ENCODE peak calls at places on chromosomes 2 and 18, in five cellular contexts. G is HCT116, H is HepG2, F is GM12878, R is K562. U is an unnamed sample.

GRCh38 chr2:85826990-85827878 is 61.6 kb downstream of the ST3GAL5 start:
- DNase-seq in G (peak), H (peak), F (no peak), R (peak), U (peak)

GRCh38 chr2:214543386-214543955 is 132.6 kb downstream of the VWC2L start:
- DNase-seq in G (no peak), H (no peak), F (no peak), R (no peak), U (no peak)

GRCh38 chr18:28159055-28159454 is 17.9 kb downstream of the CDH2 start:
- DNase-seq in G (no peak), H (no peak), F (no peak), R (no peak), U (no peak)

GRCh38 chr2:235501663-235502009 is 7.8 kb downstream of the AGAP1 start:
- DNase-seq in G (no peak), H (no peak), F (no peak), R (no peak), U (no peak)

GRCh38 chr2:230809015-230809414 is 55.7 kb upstream of the ITM2C start:
- DNase-seq in G (no peak), H (no peak), F (no peak), R (no peak), U (no peak)

GRCh38 chr2:88170472-88170892 is 336 bp downstream of the THNSL2 start:
- DNase-seq in G (no peak), H (no peak), F (no peak), R (no peak), U (peak)

GRCh38 chr18:55073116-55073515 is 113.9 kb upstream of the CCDC68 start:
- DNase-seq in G (no peak), H (no peak), F (no peak), R (no peak), U (no peak)

GRCh38 chr2:235000426-235001236 is 48.8 kb downstream of the SH3BP4 start:
- DNase-seq in G (no peak), H (peak), F (no peak), R (peak), U (peak)

GRCh38 chr2:144516981-144517824 is 2.7 kb downstream of the ZEB2 start:
- DNase-seq in G (no peak), H (no peak), F (no peak), R (peak), U (peak)

GRCh38 chr2:19228720-19229119 is 129.7 kb downstream of the OSR1 start:
- DNase-seq in G (no peak), H (no peak), F (no peak), R (no peak), U (no peak)

GRCh38 chr18:27062802-27063201 is 122.3 kb downstream of the CHST9 start:
- DNase-seq in G (no peak), H (no peak), F (no peak), R (no peak), U (no peak)

GRCh38 chr2:26911911-26912861 is 58.3 kb upstream of the MAPRE3 start:
- DNase-seq in G (no peak), H (no peak), F (no peak), R (no peak), U (peak)

GRCh38 chr18:7069191-7069590 is 48.4 kb downstream of the LAMA1 start:
- DNase-seq in G (no peak), H (no peak), F (no peak), R (no peak), U (no peak)

GRCh38 chr2:28310107-28310506 is 82.6 kb upstream of the FOSL2 start:
- DNase-seq in G (no peak), H (no peak), F (no peak), R (no peak), U (peak)

GRCh38 chr2:26591619-26592505 is 49.3 kb downstream of the CIB4 start:
- DNase-seq in G (no peak), H (no peak), F (no peak), R (no peak), U (no peak)

GRCh38 chr18:71011389-71011788 is 722.5 kb downstream of the SOCS6 start:
- DNase-seq in G (no peak), H (no peak), F (peak), R (no peak), U (no peak)

GRCh38 chr18:42444349-42444748 is 489.3 kb downstream of the PIK3C3 start:
- DNase-seq in G (no peak), H (peak), F (no peak), R (no peak), U (no peak)

GRCh38 chr2:27356382-27357181 is at the start of gene GTF3C2:
- DNase-seq in G (peak), H (peak), F (peak), R (peak), U (peak)

GRCh38 chr2:70696142-70696541 is 71.9 kb downstream of the ADD2 start:
- DNase-seq in G (no peak), H (no peak), F (no peak), R (peak), U (no peak)

GRCh38 chr2:175036582-175037018 is 31.4 kb upstream of the CHN1 start:
- DNase-seq in G (peak), H (peak), F (no peak), R (peak), U (peak)

GRCh38 chr18:6370886-6371635 is 43.6 kb downstream of the L3MBTL4 start:
- DNase-seq in G (no peak), H (peak), F (no peak), R (no peak), U (peak)

GRCh38 chr2:65121-65520 is 18.8 kb upstream of the FAM110C start:
- DNase-seq in G (no peak), H (no peak), F (no peak), R (no peak), U (no peak)

GRCh38 chr18:12327510-12328178 is 19.6 kb downstream of the TUBB6 start:
- DNase-seq in G (peak), H (peak), F (no peak), R (peak), U (peak)

GRCh38 chr18:8626414-8627106 is 17.3 kb downstream of the RAB12 start:
- DNase-seq in G (no peak), H (peak), F (no peak), R (no peak), U (no peak)

GRCh38 chr18:50009772-50010171 is 185.2 kb downstream of the MYO5B start:
- DNase-seq in G (peak), H (peak), F (peak), R (peak), U (peak)

GRCh38 chr18:38576349-38576748 is 1010.8 kb upstream of the CELF4 start:
- DNase-seq in G (no peak), H (no peak), F (no peak), R (no peak), U (no peak)

GRCh38 chr2:108364676-108365297 is 13.0 kb upstream of the SULT1C4 start:
- DNase-seq in G (no peak), H (peak), F (no peak), R (no peak), U (no peak)

GRCh38 chr18:4134691-4135090 is 320.4 kb downstream of the DLGAP1 start:
- DNase-seq in G (no peak), H (no peak), F (no peak), R (no peak), U (no peak)

GRCh38 chr18:61658431-61658830 is 234.4 kb downstream of the RNF152 start:
- DNase-seq in G (no peak), H (no peak), F (no peak), R (no peak), U (no peak)

GRCh38 chr18:68532328-68532885 is 182.5 kb downstream of the TMX3 start:
- DNase-seq in G (no peak), H (no peak), F (no peak), R (no peak), U (no peak)

GRCh38 chr18:49767111-49768050 is 46.0 kb downstream of the ACAA2 start:
- DNase-seq in G (no peak), H (no peak), F (no peak), R (no peak), U (no peak)

GRCh38 chr2:19358242-19359020 is at the start of gene OSR1:
- DNase-seq in G (no peak), H (peak), F (no peak), R (no peak), U (peak)

GRCh38 chr18:35337256-35337655 is 7.0 kb downstream of the ZNF24 start:
- DNase-seq in G (no peak), H (no peak), F (no peak), R (no peak), U (no peak)

GRCh38 chr2:234240917-234241316 is 190.4 kb downstream of the SPP2 start:
- DNase-seq in G (no peak), H (no peak), F (no peak), R (no peak), U (no peak)

GRCh38 chr18:23259701-23260661 is 124.7 kb downstream of the CABLES1 start:
- DNase-seq in G (no peak), H (peak), F (no peak), R (peak), U (peak)

GRCh38 chr2:97714084-97714949 is 941 bp downstream of the ZAP70 start:
- DNase-seq in G (no peak), H (no peak), F (no peak), R (no peak), U (no peak)

GRCh38 chr2:38720613-38721241 is 30.4 kb downstream of the SRSF7 start:
- DNase-seq in G (no peak), H (no peak), F (peak), R (no peak), U (no peak)

GRCh38 chr18:79275992-79276391 is 119.7 kb upstream of the NFATC1 start:
- DNase-seq in G (no peak), H (no peak), F (peak), R (no peak), U (no peak)

GRCh38 chr18:21706386-21706865 is 1.9 kb upstream of the ABHD3 start:
- DNase-seq in G (no peak), H (no peak), F (no peak), R (no peak), U (no peak)
- TF ChIP-seq ZBTB33 in G (no peak), H (no peak), F (no peak), R (peak), U (no peak)

GRCh38 chr2:3460161-3460560 is 59.2 kb downstream of the ADI1 start:
- DNase-seq in G (no peak), H (no peak), F (no peak), R (no peak), U (no peak)
- TF ChIP-seq ZBTB33 in G (no peak), H (peak), F (no peak), R (no peak), U (no peak)

GRCh38 chr2:145771526-145771925 is 1251.6 kb upstream of the ZEB2 start:
- DNase-seq in G (no peak), H (no peak), F (no peak), R (no peak), U (no peak)
- TF ChIP-seq ZBTB33 in G (no peak), H (no peak), F (no peak), R (no peak), U (no peak)

DNA sequence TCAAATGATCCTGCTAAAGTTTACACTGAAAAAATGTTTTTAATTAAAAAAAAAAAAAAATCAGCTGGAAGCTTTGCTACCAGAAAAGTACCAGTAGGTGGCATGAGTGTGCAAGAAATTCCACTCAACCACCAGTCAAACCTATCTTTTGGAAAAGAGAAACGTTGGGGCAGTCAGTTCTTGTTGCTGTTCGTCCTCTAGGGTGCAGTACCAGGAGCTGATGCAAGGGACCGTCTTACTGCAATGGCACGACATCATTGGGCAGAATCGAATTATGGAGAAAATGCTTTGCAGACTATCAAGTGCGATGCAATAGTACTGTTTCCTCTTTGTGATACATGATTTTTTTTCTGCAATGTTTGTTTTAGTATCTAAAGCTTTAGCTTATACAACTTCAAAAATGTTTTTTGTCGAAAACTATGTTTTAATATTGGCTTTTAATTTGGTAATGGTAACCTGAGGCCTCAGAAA is 18.3 kb downstream of the YPEL5 start:
- DNase-seq in G (peak), H (peak), F (peak), R (peak), U (peak)
- TF ChIP-seq ZBTB33 in G (peak), H (no peak), F (no peak), R (no peak), U (no peak)

DNA sequence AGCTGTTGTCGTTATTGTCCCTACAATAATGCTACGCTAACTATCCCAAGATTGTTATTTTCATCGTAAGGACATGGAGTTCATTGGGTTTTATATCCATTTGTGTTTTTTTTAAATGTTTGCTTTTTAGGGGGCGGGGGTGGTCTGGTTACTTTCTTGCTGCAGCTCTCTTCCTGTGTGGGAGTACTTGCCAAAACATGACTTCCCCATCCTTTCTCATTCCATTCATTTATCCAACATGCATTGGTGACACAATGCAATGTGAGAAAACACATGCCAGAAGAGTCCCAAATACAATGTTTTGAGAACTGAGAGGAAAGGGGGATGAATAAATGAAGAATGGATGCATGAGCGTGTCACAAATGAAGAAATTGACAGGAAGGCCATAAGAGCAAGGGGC is 55.9 kb downstream of the E2F6 start:
- DNase-seq in G (no peak), H (no peak), F (no peak), R (no peak), U (no peak)
- TF ChIP-seq ZBTB33 in G (no peak), H (no peak), F (no peak), R (no peak), U (no peak)

GRCh38 chr2:241598487-241598886 is 38.5 kb downstream of the THAP4 start:
- DNase-seq in G (peak), H (peak), F (no peak), R (no peak), U (peak)
- TF ChIP-seq ZBTB33 in G (no peak), H (no peak), F (no peak), R (no peak), U (no peak)

GRCh38 chr2:232352511-232353091 is 25.9 kb upstream of the ALPP start:
- DNase-seq in G (no peak), H (no peak), F (no peak), R (no peak), U (no peak)

GRCh38 chr2:232350804-232351685 is 27.5 kb upstream of the ALPP start:
- DNase-seq in G (no peak), H (no peak), F (no peak), R (no peak), U (no peak)

GRCh38 chr2:232353660-232354059 is 24.9 kb upstream of the ALPP start:
- DNase-seq in G (no peak), H (no peak), F (no peak), R (no peak), U (no peak)

GRCh38 chr2:232353096-232353495 is 25.5 kb upstream of the ALPP start:
- DNase-seq in G (no peak), H (no peak), F (no peak), R (no peak), U (no peak)

GRCh38 chr2:232351686-232352510 is 26.7 kb upstream of the ALPP start:
- DNase-seq in G (no peak), H (no peak), F (no peak), R (no peak), U (no peak)
- TF ChIP-seq ZBTB33 in G (no peak), H (no peak), F (no peak), R (no peak), U (no peak)

DNA sequence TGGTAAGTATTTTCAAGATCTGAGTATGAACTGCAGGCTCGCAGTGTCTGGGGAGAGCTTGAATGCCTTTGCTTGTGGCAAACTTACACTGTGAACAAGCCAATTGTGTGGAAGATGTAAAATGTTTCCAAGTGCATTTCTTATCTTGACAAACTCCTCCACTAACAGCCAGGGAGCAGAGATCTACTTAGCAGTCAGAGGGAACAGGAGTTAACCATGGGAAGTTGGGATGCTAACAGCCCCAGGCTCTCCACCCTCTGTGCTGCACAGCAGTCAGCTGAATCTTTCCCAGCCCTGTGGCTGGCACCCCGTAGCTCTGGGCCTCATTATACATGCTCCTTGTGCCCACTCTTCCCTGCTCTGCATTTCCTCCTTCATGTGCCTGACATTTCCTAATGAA is 450.2 kb downstream of the TSN start:
- DNase-seq in G (no peak), H (no peak), F (no peak), R (no peak), U (no peak)
- TF ChIP-seq ZBTB33 in G (no peak), H (no peak), F (no peak), R (no peak), U (no peak)

U was measured in SK-N-SH.